ENCODE peak calls at places on chromosomes 12 and 14, in nine cellular contexts. K is GM12865, G is esophagus squamous epithelium, A is neural crest cell, T is fibroblast of the aortic adventitia, S is MCF 10A, Y is heart left ventricle, B is uterus, V is endothelial cell. Z is an unnamed sample.

GRCh38 chr14:99686557-99687283 is 2.6 kb downstream of the CYP46A1 start:
- DNase-seq in K (no peak), G (no peak), A (no peak), T (no peak), S (no peak), Y (no peak), B (peak), V (no peak), Z (no peak)

GRCh38 chr14:94330432-94330831 is 7.3 kb upstream of the SERPINA6 start:
- DNase-seq in K (no peak), G (no peak), A (no peak), T (no peak), S (no peak), Y (no peak), B (no peak), V (no peak), Z (no peak)

GRCh38 chr12:58176296-58176869 is 235.0 kb downstream of the ATP23 start:
- DNase-seq in K (peak), G (no peak), A (peak), T (peak), S (peak), Y (peak), B (no peak), V (peak), Z (no peak)

GRCh38 chr14:76615331-76615730 is 145.9 kb upstream of the VASH1 start:
- DNase-seq in K (no peak), G (no peak), A (no peak), T (no peak), S (no peak), Y (no peak), B (no peak), V (no peak), Z (no peak)

GRCh38 chr14:64725360-64725815 is 21.2 kb downstream of the PLEKHG3 start:
- DNase-seq in K (no peak), G (no peak), A (no peak), T (no peak), S (no peak), Y (no peak), B (no peak), V (no peak), Z (peak)

GRCh38 chr14:70177092-70177491 is 11.7 kb downstream of the SLC8A3 start:
- DNase-seq in K (no peak), G (no peak), A (no peak), T (no peak), S (no peak), Y (no peak), B (no peak), V (no peak), Z (no peak)

GRCh38 chr12:84070311-84070710 is 842.3 kb downstream of the SLC6A15 start:
- DNase-seq in K (no peak), G (no peak), A (no peak), T (peak), S (peak), Y (no peak), B (peak), V (no peak), Z (no peak)

GRCh38 chr12:86712425-86712843 is 456.2 kb upstream of the MGAT4C start:
- DNase-seq in K (no peak), G (no peak), A (no peak), T (peak), S (peak), Y (no peak), B (no peak), V (no peak), Z (no peak)

GRCh38 chr14:21026251-21026987 is 1.6 kb upstream of the NDRG2 start:
- DNase-seq in K (no peak), G (no peak), A (no peak), T (no peak), S (no peak), Y (no peak), B (no peak), V (no peak), Z (no peak)

GRCh38 chr14:96634481-96634880 is 132.3 kb downstream of the PAPOLA start:
- DNase-seq in K (no peak), G (no peak), A (no peak), T (no peak), S (peak), Y (no peak), B (peak), V (no peak), Z (no peak)

GRCh38 chr12:103524238-103524875 is 28.6 kb upstream of the C12orf42 start:
- DNase-seq in K (no peak), G (no peak), A (no peak), T (no peak), S (no peak), Y (no peak), B (no peak), V (no peak), Z (no peak)

GRCh38 chr14:92987713-92988510 is 65.0 kb downstream of the CHGA start:
- DNase-seq in K (no peak), G (no peak), A (no peak), T (no peak), S (no peak), Y (no peak), B (no peak), V (no peak), Z (no peak)

GRCh38 chr14:80862983-80863382 is 78.6 kb downstream of the CEP128 start:
- DNase-seq in K (no peak), G (no peak), A (no peak), T (peak), S (no peak), Y (no peak), B (no peak), V (no peak), Z (no peak)

GRCh38 chr14:96066976-96067375 is 27.8 kb downstream of the C14orf132 start:
- DNase-seq in K (no peak), G (no peak), A (no peak), T (no peak), S (no peak), Y (no peak), B (no peak), V (no peak), Z (no peak)

GRCh38 chr14:55097894-55098560 is 31.0 kb upstream of the LGALS3 start:
- DNase-seq in K (peak), G (no peak), A (no peak), T (no peak), S (no peak), Y (peak), B (no peak), V (no peak), Z (no peak)

GRCh38 chr12:12892670-12893290 is 1.4 kb downstream of the GPRC5A start:
- DNase-seq in K (no peak), G (no peak), A (no peak), T (no peak), S (peak), Y (no peak), B (no peak), V (no peak), Z (no peak)

GRCh38 chr14:89360277-89360676 is 56.8 kb downstream of the FOXN3 start:
- DNase-seq in K (no peak), G (no peak), A (no peak), T (no peak), S (no peak), Y (no peak), B (no peak), V (no peak), Z (no peak)

GRCh38 chr14:102848830-102849521 is 71.7 kb downstream of the TRAF3 start:
- DNase-seq in K (no peak), G (no peak), A (no peak), T (no peak), S (no peak), Y (peak), B (no peak), V (no peak), Z (peak)

GRCh38 chr12:84397279-84397678 is 515.3 kb downstream of the SLC6A15 start:
- DNase-seq in K (no peak), G (no peak), A (no peak), T (peak), S (peak), Y (no peak), B (no peak), V (no peak), Z (no peak)

GRCh38 chr14:29442720-29443119 is 484.9 kb downstream of the PRKD1 start:
- DNase-seq in K (peak), G (no peak), A (no peak), T (peak), S (peak), Y (no peak), B (no peak), V (no peak), Z (no peak)

GRCh38 chr12:62848418-62848817 is 86.5 kb downstream of the PPM1H start:
- DNase-seq in K (peak), G (no peak), A (no peak), T (peak), S (peak), Y (no peak), B (no peak), V (no peak), Z (no peak)

GRCh38 chr12:101697197-101697929 is at the start of gene CHPT1:
- DNase-seq in K (peak), G (no peak), A (peak), T (no peak), S (peak), Y (peak), B (peak), V (peak), Z (peak)

GRCh38 chr12:88035907-88036289 is 6.7 kb upstream of the C12orf50 start:
- DNase-seq in K (peak), G (no peak), A (no peak), T (no peak), S (peak), Y (no peak), B (no peak), V (no peak), Z (no peak)

GRCh38 chr14:54000341-54000811 is 43.8 kb upstream of the BMP4 start:
- DNase-seq in K (no peak), G (no peak), A (no peak), T (peak), S (peak), Y (no peak), B (no peak), V (no peak), Z (no peak)

GRCh38 chr14:68365228-68365627 is 427.6 kb downstream of the ZFP36L1 start:
- DNase-seq in K (no peak), G (no peak), A (no peak), T (peak), S (peak), Y (no peak), B (no peak), V (no peak), Z (no peak)

GRCh38 chr14:24858052-24858451 is 191.9 kb downstream of the STXBP6 start:
- DNase-seq in K (no peak), G (no peak), A (no peak), T (no peak), S (no peak), Y (no peak), B (no peak), V (no peak), Z (no peak)

GRCh38 chr14:35287481-35288013 is 4.6 kb upstream of the PSMA6 start:
- DNase-seq in K (peak), G (no peak), A (no peak), T (peak), S (peak), Y (no peak), B (no peak), V (no peak), Z (no peak)

GRCh38 chr12:1130164-1130563 is 139.1 kb downstream of the ERC1 start:
- DNase-seq in K (peak), G (no peak), A (no peak), T (peak), S (peak), Y (no peak), B (no peak), V (no peak), Z (no peak)

GRCh38 chr14:34604990-34605389 is 25.0 kb downstream of the SNX6 start:
- DNase-seq in K (no peak), G (no peak), A (no peak), T (peak), S (peak), Y (no peak), B (no peak), V (no peak), Z (no peak)

GRCh38 chr14:73173092-73173735 is 36.9 kb downstream of the PSEN1 start:
- DNase-seq in K (peak), G (no peak), A (no peak), T (peak), S (peak), Y (no peak), B (no peak), V (no peak), Z (no peak)

GRCh38 chr12:79121486-79121885 is 256.9 kb downstream of the SYT1 start:
- DNase-seq in K (peak), G (no peak), A (no peak), T (peak), S (peak), Y (no peak), B (no peak), V (peak), Z (no peak)

GRCh38 chr14:20499108-20499507 is 6.2 kb upstream of the RNASE10 start:
- DNase-seq in K (peak), G (no peak), A (no peak), T (no peak), S (no peak), Y (no peak), B (no peak), V (no peak), Z (no peak)

GRCh38 chr12:2930865-2931264 is 28.3 kb upstream of the TEAD4 start:
- DNase-seq in K (no peak), G (no peak), A (no peak), T (no peak), S (no peak), Y (no peak), B (no peak), V (no peak), Z (no peak)

GRCh38 chr12:45357547-45358417 is 141.9 kb downstream of the ANO6 start:
- DNase-seq in K (no peak), G (no peak), A (no peak), T (peak), S (no peak), Y (peak), B (peak), V (no peak), Z (peak)

GRCh38 chr12:94145231-94145979 is 3.0 kb upstream of the PLXNC1 start:
- DNase-seq in K (no peak), G (no peak), A (no peak), T (peak), S (peak), Y (no peak), B (peak), V (no peak), Z (no peak)

GRCh38 chr14:99320105-99320572 is 48.1 kb upstream of the BCL11B start:
- DNase-seq in K (peak), G (no peak), A (peak), T (peak), S (peak), Y (no peak), B (no peak), V (peak), Z (peak)

GRCh38 chr12:117968084-117968789 is 553 bp downstream of the KSR2 start:
- DNase-seq in K (no peak), G (no peak), A (no peak), T (no peak), S (no peak), Y (no peak), B (no peak), V (no peak), Z (no peak)

GRCh38 chr12:50979369-50980052 is 27.2 kb downstream of the HIGD1C start:
- DNase-seq in K (peak), G (no peak), A (no peak), T (no peak), S (no peak), Y (no peak), B (no peak), V (no peak), Z (no peak)

GRCh38 chr12:120095356-120096135 is 21.0 kb downstream of the RAB35 start:
- DNase-seq in K (no peak), G (no peak), A (no peak), T (no peak), S (no peak), Y (no peak), B (no peak), V (no peak), Z (no peak)

GRCh38 chr14:66804141-66804540 is 296.2 kb downstream of the GPHN start:
- DNase-seq in K (no peak), G (no peak), A (no peak), T (peak), S (no peak), Y (no peak), B (no peak), V (no peak), Z (no peak)

GRCh38 chr12:114684870-114685273 is 897 bp upstream of the TBX3 start:
- DNase-seq in K (no peak), G (no peak), A (no peak), T (no peak), S (no peak), Y (no peak), B (no peak), V (no peak), Z (no peak)

GRCh38 chr12:114683709-114684097 is 272 bp downstream of the TBX3 start:
- DNase-seq in K (no peak), G (no peak), A (no peak), T (no peak), S (no peak), Y (no peak), B (no peak), V (no peak), Z (no peak)

GRCh38 chr12:114682101-114682919 is 1.7 kb downstream of the TBX3 start:
- DNase-seq in K (no peak), G (no peak), A (no peak), T (no peak), S (peak), Y (no peak), B (no peak), V (no peak), Z (no peak)

GRCh38 chr12:114684098-114684869 is at the start of gene TBX3:
- DNase-seq in K (peak), G (peak), A (peak), T (peak), S (peak), Y (peak), B (peak), V (peak), Z (peak)

DNA sequence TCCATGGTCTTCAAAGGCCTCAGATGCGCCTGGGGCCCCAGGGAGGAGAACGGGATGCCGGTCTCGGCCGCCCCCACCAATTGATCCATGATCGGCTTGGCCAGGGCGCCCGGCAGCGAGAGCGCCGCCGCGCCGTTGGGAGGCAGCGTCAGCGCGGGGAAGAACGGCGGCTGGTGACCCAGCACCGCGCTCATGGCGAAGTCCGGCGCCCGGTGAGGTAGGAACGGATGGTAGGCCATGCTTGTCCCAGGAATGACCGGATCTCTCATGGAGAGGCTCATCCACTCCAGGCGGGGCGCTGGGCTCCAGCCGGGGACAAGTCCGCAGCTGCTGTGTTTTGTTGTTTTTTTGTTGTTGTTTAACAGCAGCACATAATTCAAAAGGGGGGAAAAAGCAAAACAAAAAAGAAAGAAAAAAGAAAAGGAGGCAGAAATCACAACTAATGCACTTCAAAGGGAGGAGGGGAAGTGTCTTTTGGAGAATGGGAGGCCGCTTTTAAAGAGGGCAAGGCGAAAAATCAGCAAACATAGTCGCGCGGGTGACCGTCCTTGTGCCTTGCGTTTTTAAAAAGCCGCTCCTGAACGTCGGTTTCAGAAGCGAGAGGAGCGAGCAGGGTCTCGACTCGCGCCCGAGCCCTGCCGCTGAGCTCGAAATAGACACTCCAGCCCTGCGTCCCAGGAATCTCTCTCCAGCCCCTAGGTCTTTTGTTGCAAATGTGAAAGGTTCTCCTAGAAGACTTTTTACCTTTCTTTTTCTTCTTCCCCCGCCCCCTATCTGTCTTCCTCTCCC is 861 bp downstream of the TBX3 start:
- DNase-seq in K (no peak), G (no peak), A (no peak), T (peak), S (peak), Y (peak), B (no peak), V (no peak), Z (no peak)
- TF ChIP-seq CTCF in K (no peak), G (no peak), A (no peak), T (peak), S (no peak), Y (no peak), B (no peak), V (no peak), Z (no peak)

GRCh38 chr12:48972213-48973021 is 882 bp upstream of the WNT10B start:
- DNase-seq in K (no peak), G (no peak), A (no peak), T (no peak), S (no peak), Y (no peak), B (no peak), V (no peak), Z (no peak)
- TF ChIP-seq CTCF in K (peak), G (no peak), A (no peak), T (no peak), S (no peak), Y (no peak), B (no peak), V (no peak), Z (no peak)

GRCh38 chr14:52776816-52777215 is 14.6 kb downstream of the GNPNAT1 start:
- DNase-seq in K (no peak), G (no peak), A (no peak), T (no peak), S (no peak), Y (no peak), B (no peak), V (no peak), Z (no peak)
- TF ChIP-seq CTCF in K (no peak), G (no peak), A (no peak), T (no peak), S (no peak), Y (no peak), B (no peak), V (no peak), Z (no peak)

DNA sequence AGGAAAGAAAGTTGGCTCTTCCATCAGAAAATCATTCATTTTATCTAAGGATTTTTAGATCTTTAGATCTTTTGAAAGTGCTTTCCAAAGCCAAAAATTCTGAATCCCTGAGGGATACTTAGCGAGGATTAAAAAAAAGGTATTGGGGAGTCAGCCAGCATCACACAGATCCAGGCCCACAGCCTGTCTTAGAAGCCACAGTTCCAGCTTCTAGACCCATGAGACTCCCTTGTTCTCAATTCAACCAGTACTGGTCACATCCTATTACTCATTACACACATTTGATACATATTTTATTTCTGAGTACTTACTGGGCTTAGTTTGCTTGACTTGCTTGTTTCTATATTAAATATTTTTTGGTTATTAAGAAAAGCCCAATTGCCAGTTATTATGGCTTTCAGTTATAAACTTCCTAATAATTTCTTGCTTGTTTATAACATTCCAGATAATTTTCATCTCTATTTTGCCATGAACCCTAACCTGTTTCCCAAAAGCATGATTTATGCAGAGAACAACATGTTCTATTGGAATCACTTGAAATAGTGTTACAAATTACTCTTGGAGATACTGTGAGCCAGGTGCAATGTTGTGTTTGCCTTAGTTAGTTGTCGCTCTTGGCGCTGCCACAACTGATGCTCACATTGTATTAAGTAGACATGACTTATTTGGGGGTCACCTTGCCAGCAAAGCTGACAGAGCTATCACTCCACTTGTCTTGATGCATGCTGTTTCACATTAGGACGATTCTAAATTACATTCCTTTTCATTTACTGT is 49.6 kb downstream of the TSPAN8 start:
- DNase-seq in K (no peak), G (no peak), A (no peak), T (peak), S (no peak), Y (no peak), B (no peak), V (no peak), Z (no peak)
- TF ChIP-seq CTCF in K (no peak), G (no peak), A (no peak), T (no peak), S (no peak), Y (no peak), B (no peak), V (no peak), Z (no peak)

GRCh38 chr12:55745361-55746146 is 2.6 kb downstream of the GDF11 start:
- DNase-seq in K (no peak), G (no peak), A (peak), T (peak), S (no peak), Y (no peak), B (no peak), V (peak), Z (peak)
- TF ChIP-seq CTCF in K (no peak), G (no peak), A (no peak), T (no peak), S (no peak), Y (no peak), B (no peak), V (no peak), Z (no peak)